ENCODE peak calls at places on chromosome X, in seven cellular contexts. Z is HCT116, J is K562, P is H1, X is NT2/D1, V is SK-N-SH, G is GM12878. L is an unnamed sample.

GRCh38 chrX:153465691-153466380 is 4.5 kb downstream of the HAUS7 start:
- DNase-seq in G (no peak), P (no peak), X (no peak), Z (no peak), J (no peak), V (no peak), L (no peak)

GRCh38 chrX:30992381-30992904 is 79.4 kb downstream of the FTHL17 start:
- DNase-seq in G (no peak), X (no peak), Z (no peak), P (no peak), J (no peak), V (peak), L (peak)

GRCh38 chrX:47351706-47352105 is 18.7 kb upstream of the ZNF157 start:
- DNase-seq in X (no peak), Z (no peak), P (no peak), V (no peak), G (no peak), J (no peak), L (no peak)

GRCh38 chrX:143994206-143994605 is 110.3 kb downstream of the UBE2NL start:
- DNase-seq in Z (no peak), X (no peak), J (no peak), V (no peak), P (no peak), G (no peak), L (no peak)

GRCh38 chrX:93591398-93591797 is 82.0 kb downstream of the NAP1L3 start:
- DNase-seq in J (no peak), P (no peak), X (no peak), V (no peak), Z (no peak), G (no peak), L (no peak)

GRCh38 chrX:151982217-151982616 is 7.7 kb upstream of the GABRE start:
- DNase-seq in P (no peak), X (no peak), J (peak), G (no peak), Z (no peak), V (no peak), L (peak)

GRCh38 chrX:51456814-51457213 is 39.6 kb downstream of the NUDT11 start:
- DNase-seq in X (no peak), P (no peak), V (no peak), G (no peak), J (no peak), Z (no peak), L (peak)

GRCh38 chrX:23504540-23504884 is 162.8 kb upstream of the PRDX4 start:
- DNase-seq in X (no peak), Z (no peak), V (no peak), J (no peak), G (no peak), P (no peak), L (no peak)

GRCh38 chrX:26100421-26100920 is 37.7 kb upstream of the MAGEB18 start:
- DNase-seq in J (no peak), V (no peak), P (no peak), G (no peak), Z (no peak), X (no peak), L (no peak)

GRCh38 chrX:25144043-25144940 is 128.5 kb upstream of the ARX start:
- DNase-seq in Z (peak), G (no peak), V (peak), X (peak), J (peak), P (peak), L (peak)

GRCh38 chrX:72716766-72717165 is 2.7 kb upstream of the PHKA1 start:
- DNase-seq in G (no peak), V (no peak), J (no peak), X (no peak), Z (no peak), P (no peak), L (peak)

GRCh38 chrX:119694601-119695534 is 1.9 kb upstream of the SEPTIN6 start:
- DNase-seq in G (no peak), P (peak), X (no peak), V (peak), J (no peak), Z (no peak), L (peak)

GRCh38 chrX:152819732-152820131 is 10.8 kb downstream of the CETN2 start:
- DNase-seq in G (no peak), J (no peak), P (no peak), X (no peak), V (no peak), Z (no peak), L (no peak)

GRCh38 chrX:137567474-137568232 is 1.7 kb downstream of the ZIC3 start:
- DNase-seq in P (no peak), X (no peak), Z (no peak), J (no peak), G (no peak), V (no peak), L (no peak)

GRCh38 chrX:63434665-63435064 is 83.5 kb upstream of the SPIN4 start:
- DNase-seq in X (peak), P (no peak), V (no peak), J (peak), G (no peak), Z (peak), L (no peak)

GRCh38 chrX:152637649-152638442 is at the start of gene GABRQ:
- DNase-seq in P (peak), X (peak), Z (peak), G (no peak), V (peak), J (peak), L (no peak)

GRCh38 chrX:149527705-149528104 is 13.1 kb upstream of the EOLA1 start:
- DNase-seq in X (no peak), V (peak), G (no peak), P (no peak), Z (no peak), J (peak), L (peak)

GRCh38 chrX:152445926-152446325 is 5.2 kb downstream of the GABRA3 start:
- DNase-seq in G (no peak), V (no peak), P (no peak), X (no peak), J (no peak), Z (no peak), L (no peak)

GRCh38 chrX:32137525-32137924 is 1065.7 kb upstream of the FTHL17 start:
- DNase-seq in J (no peak), X (peak), Z (no peak), P (peak), V (no peak), G (no peak), L (no peak)

GRCh38 chrX:130027569-130027968 is 45.1 kb downstream of the BCORL1 start:
- DNase-seq in X (no peak), Z (no peak), J (no peak), G (no peak), P (no peak), V (no peak), L (no peak)

GRCh38 chrX:130025256-130025655 is 42.8 kb downstream of the BCORL1 start:
- DNase-seq in P (peak), V (no peak), Z (no peak), G (no peak), X (no peak), J (no peak), L (no peak)

GRCh38 chrX:130024127-130024526 is 41.7 kb downstream of the BCORL1 start:
- DNase-seq in V (peak), X (peak), J (peak), P (peak), Z (peak), G (peak), L (no peak)

GRCh38 chrX:130030826-130031225 is 48.4 kb downstream of the BCORL1 start:
- DNase-seq in J (no peak), P (no peak), X (no peak), V (no peak), Z (no peak), G (no peak), L (no peak)

DNA sequence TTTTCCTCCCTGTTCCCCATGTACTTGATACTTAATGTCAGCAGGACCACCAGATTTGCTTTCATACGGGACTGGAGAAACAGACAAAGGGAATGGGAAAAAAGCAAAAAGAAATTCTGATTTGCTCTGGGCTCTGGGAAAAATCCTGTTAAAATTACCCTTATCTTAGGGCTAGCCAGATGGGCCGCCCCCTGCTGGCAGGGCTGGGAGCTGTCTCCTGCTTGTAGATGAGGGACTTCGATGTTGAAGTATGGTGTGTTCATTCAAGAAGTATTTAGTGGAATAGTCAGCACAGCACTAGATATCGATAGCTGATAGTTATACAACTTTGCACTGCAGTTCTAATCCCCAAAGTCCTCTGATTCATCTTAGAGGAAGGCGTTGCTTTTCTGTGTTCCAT is 45.8 kb downstream of the BCORL1 start:
- DNase-seq in G (no peak), P (peak), V (peak), Z (peak), J (peak), X (no peak), L (no peak)
- TF ChIP-seq YY1 in G (peak), P (no peak), V (no peak), Z (no peak), J (no peak), X (no peak), L (no peak)

DNA sequence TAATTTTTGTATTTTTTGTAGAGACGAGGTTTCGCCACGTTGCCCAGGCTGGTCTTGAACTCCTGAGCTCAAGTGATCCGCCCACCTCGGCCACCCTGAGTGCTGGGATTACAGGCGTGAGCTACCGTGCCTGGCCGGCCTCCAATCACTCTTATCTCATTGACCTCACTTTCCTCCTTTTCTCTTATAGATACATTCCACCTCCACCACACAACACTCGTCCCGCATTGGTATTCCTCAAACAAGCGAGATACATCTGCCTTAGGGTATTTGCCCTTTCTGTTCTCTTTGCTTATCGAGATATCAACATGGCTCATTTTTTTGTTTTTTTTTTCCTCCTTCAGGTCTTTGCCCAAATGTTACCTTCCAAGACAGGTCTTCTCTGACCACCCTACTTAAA is 1.8 kb upstream of the PRPS1 start:
- DNase-seq in Z (no peak), G (no peak), X (no peak), J (no peak), P (no peak), V (no peak), L (no peak)
- TF ChIP-seq YY1 in Z (no peak), G (no peak), X (no peak), J (no peak), P (no peak), V (no peak), L (no peak)

DNA sequence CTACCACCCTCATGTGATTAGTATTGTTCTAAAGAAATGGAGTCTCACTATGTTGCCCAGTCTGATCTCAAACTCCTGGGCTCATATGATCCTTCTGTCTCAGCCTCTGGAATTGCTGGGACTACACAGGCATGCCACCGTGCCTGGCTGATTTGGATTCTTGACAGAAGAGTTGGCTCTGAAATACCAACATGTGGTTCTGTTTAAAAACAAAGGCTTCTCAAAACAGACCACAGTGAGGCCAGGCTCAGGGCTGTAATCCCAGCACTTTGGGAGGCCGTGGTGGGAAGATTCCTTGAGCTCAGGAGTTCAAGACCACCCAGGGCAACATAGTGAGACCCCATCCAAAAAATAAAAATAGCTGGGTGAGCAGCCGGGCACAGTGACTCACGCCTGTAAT is 126.7 kb downstream of the DHRSX start:
- DNase-seq in Z (no peak), V (no peak), X (no peak), G (no peak), J (no peak), P (no peak), L (no peak)
- TF ChIP-seq YY1 in Z (no peak), V (no peak), X (no peak), G (no peak), J (no peak), P (no peak), L (no peak)

GRCh38 chrX:131060147-131060546 is 2.0 kb downstream of the ARHGAP36 start:
- DNase-seq in X (no peak), V (no peak), Z (no peak), P (no peak), J (no peak), G (no peak), L (no peak)

GRCh38 chrX:131063613-131064012 is 5.5 kb downstream of the ARHGAP36 start:
- DNase-seq in P (no peak), X (no peak), J (peak), V (peak), Z (no peak), G (no peak), L (no peak)

GRCh38 chrX:131058136-131058868 is at the start of gene ARHGAP36:
- DNase-seq in G (no peak), X (no peak), P (no peak), V (no peak), Z (no peak), J (peak), L (no peak)

GRCh38 chrX:131057706-131058105 is 440 bp upstream of the ARHGAP36 start:
- DNase-seq in X (no peak), J (no peak), P (no peak), V (no peak), G (no peak), Z (no peak), L (no peak)

GRCh38 chrX:131059231-131059630 is 1.1 kb downstream of the ARHGAP36 start:
- DNase-seq in J (no peak), G (no peak), Z (no peak), X (no peak), V (no peak), P (no peak), L (no peak)
- TF ChIP-seq YY1 in J (no peak), G (no peak), Z (no peak), X (no peak), V (no peak), P (no peak), L (no peak)

GRCh38 chrX:20329435-20329834 is 62.7 kb upstream of the RPS6KA3 start:
- DNase-seq in J (no peak), Z (no peak), V (no peak), G (no peak), P (no peak), X (no peak), L (no peak)
- TF ChIP-seq YY1 in J (no peak), Z (no peak), V (no peak), G (no peak), P (no peak), X (no peak), L (no peak)

GRCh38 chrX:16662402-16662801 is 12.4 kb downstream of the S100G start:
- DNase-seq in P (no peak), Z (no peak), G (no peak), J (no peak), V (no peak), X (no peak), L (no peak)

GRCh38 chrX:16659326-16659725 is 9.4 kb downstream of the S100G start:
- DNase-seq in X (no peak), P (no peak), V (no peak), J (no peak), G (no peak), Z (no peak), L (no peak)

GRCh38 chrX:16661495-16661894 is 11.5 kb downstream of the S100G start:
- DNase-seq in P (no peak), X (no peak), G (no peak), V (no peak), J (no peak), Z (no peak), L (no peak)

GRCh38 chrX:16653424-16653823 is 3.5 kb downstream of the S100G start:
- DNase-seq in X (no peak), P (no peak), Z (no peak), J (no peak), V (no peak), G (no peak), L (no peak)

DNA sequence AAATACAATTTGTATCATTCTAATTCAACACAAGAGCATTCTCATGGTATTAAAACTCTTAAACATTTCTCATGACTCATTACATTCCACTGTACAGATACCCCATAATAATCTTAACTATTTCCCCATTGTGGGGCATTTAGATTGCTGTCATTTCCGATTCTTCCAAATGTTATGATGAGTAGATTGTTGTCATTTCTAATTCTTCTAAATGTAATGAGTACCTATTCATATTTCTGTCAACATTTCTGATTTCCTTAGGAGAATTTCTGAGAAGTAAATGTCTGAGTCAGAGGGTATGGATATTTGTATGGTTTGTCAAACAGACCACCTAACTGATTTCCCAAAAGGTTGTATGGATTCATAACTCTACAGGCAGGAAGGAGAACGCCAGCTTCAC is 8.3 kb downstream of the S100G start:
- DNase-seq in X (no peak), V (no peak), Z (no peak), P (no peak), J (no peak), G (no peak), L (no peak)
- TF ChIP-seq YY1 in X (no peak), V (no peak), Z (no peak), P (no peak), J (no peak), G (no peak), L (no peak)

GRCh38 chrX:48956728-48957414 is 536 bp downstream of the OTUD5 start:
- DNase-seq in J (no peak), G (no peak), V (no peak), Z (no peak), X (no peak), P (no peak), L (no peak)
- TF ChIP-seq YY1 in J (no peak), G (no peak), V (no peak), Z (no peak), X (no peak), P (no peak), L (no peak)

DNA sequence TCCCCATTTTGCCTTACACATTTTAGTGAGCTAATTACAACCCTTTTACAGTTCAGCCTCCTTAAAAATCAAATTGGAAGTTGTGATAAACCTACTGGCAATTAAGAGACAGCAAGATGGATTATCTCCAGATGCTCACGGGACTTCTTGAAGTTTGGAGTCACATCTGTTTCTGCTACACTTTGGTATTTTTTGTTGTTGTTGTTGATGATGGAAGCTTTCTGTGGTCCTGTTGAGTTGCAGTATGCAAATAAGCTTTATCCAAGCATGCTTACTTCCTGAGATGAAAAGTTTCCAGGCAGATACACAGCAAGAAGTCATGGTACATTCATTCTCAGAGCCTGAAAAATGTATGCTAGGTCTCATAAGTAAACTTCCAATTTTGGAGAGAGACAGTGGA is 670.0 kb upstream of the AMOT start:
- DNase-seq in J (no peak), P (no peak), X (no peak), Z (no peak), G (no peak), V (no peak), L (no peak)
- TF ChIP-seq YY1 in J (no peak), P (no peak), X (no peak), Z (no peak), G (no peak), V (no peak), L (no peak)

GRCh38 chrX:81779701-81780100 is 577.8 kb downstream of the SH3BGRL start:
- DNase-seq in V (no peak), P (no peak), X (no peak), J (no peak), Z (no peak), G (no peak), L (no peak)
- TF ChIP-seq YY1 in V (no peak), P (no peak), X (no peak), J (no peak), Z (no peak), G (no peak), L (no peak)

DNA sequence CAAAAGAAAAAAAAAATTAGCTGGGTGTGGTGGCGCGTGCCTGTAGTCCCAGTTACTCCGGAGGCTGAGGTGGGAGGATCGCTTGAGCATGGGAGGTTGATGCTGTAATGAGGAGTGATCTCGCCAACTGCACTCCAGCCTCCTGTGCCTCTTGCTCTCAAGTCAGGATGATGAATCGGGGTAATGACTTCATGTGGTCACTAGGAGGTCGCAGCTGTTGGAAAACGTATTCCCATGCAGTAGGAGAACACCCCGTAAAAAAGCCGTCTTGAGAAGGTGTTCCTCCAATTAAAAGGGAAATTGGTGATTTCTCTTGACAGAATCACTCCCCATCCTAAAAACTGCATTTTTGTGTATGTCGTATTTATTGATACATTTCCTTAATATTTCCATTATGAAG is 2.2 kb downstream of the CCNB3 start:
- DNase-seq in V (no peak), Z (no peak), P (no peak), G (no peak), J (no peak), X (no peak), L (no peak)
- TF ChIP-seq YY1 in V (no peak), Z (no peak), P (no peak), G (no peak), J (no peak), X (no peak), L (no peak)